ENCODE peak calls at places on chromosomes 11 and 22, in four cellular contexts. S is HepG2, B is K562, K is IMR-90. H is an unnamed sample.

GRCh38 chr11:44133335-44133946 is 38.0 kb downstream of the EXT2 start:
- DNase-seq in S (peak; percentile 17), B (peak; percentile 48), K (peak; percentile 59), H (peak; percentile 23)

GRCh38 chr11:117825538-117826359 is 1.2 kb upstream of the FXYD2 start:
- DNase-seq in S (no peak), B (no peak), K (no peak), H (no peak)

GRCh38 chr22:35476341-35476740 is 64.3 kb upstream of the RASD2 start:
- DNase-seq in S (no peak), B (no peak), K (no peak), H (no peak)

GRCh38 chr22:20001082-20001638 is 15.5 kb downstream of the ARVCF start:
- DNase-seq in S (no peak), B (no peak), K (peak; percentile 43), H (no peak)

GRCh38 chr22:41197808-41198585 is 7.1 kb upstream of the L3MBTL2 start:
- DNase-seq in S (no peak), B (peak; percentile 48), K (no peak), H (no peak)

GRCh38 chr11:129209891-129210830 is 18.0 kb upstream of the ARHGAP32 start:
- DNase-seq in S (no peak), B (no peak), K (no peak), H (no peak)

GRCh38 chr11:67640021-67640757 is 626 bp upstream of the TBX10 start:
- DNase-seq in S (peak; percentile 55), B (peak; percentile 80), K (peak; percentile 33), H (peak; percentile 71)

GRCh38 chr11:134925432-134925831 is 513.4 kb upstream of the B3GAT1 start:
- DNase-seq in S (no peak), B (no peak), K (no peak), H (no peak)

GRCh38 chr22:49197986-49198704 is 629.5 kb downstream of the BRD1 start:
- DNase-seq in S (no peak), B (no peak), K (no peak), H (no peak)

GRCh38 chr11:62273789-62274275 is 3.9 kb downstream of the SCGB2A2 start:
- DNase-seq in S (peak; percentile 60), B (no peak), K (no peak), H (no peak)

GRCh38 chr11:69278091-69278867 is 15.7 kb upstream of the MYEOV start:
- DNase-seq in S (no peak), B (no peak), K (no peak), H (peak; percentile 80)

GRCh38 chr11:7019500-7020182 is 505 bp downstream of the ZNF214 start:
- DNase-seq in S (no peak), B (no peak), K (peak; percentile 20), H (no peak)

GRCh38 chr11:10398525-10398924 is 56.5 kb upstream of the AMPD3 start:
- DNase-seq in S (no peak), B (no peak), K (no peak), H (no peak)

GRCh38 chr11:75663808-75664207 is 5.0 kb downstream of the MAP6 start:
- DNase-seq in S (no peak), B (no peak), K (no peak), H (no peak)

GRCh38 chr11:123683616-123684170 is 29.3 kb upstream of the SCN3B start:
- DNase-seq in S (no peak), B (no peak), K (no peak), H (no peak)

GRCh38 chr11:126485986-126486635 is 130.6 kb downstream of the ST3GAL4 start:
- DNase-seq in S (no peak), B (no peak), K (no peak), H (no peak)

GRCh38 chr11:27216268-27217149 is 146.5 kb downstream of the CCDC34 start:
- DNase-seq in S (no peak), B (no peak), K (peak; percentile 75), H (no peak)

GRCh38 chr11:62560566-62561103 is 13.1 kb downstream of the EEF1G start:
- DNase-seq in S (peak; percentile 91), B (peak; percentile 92), K (peak; percentile 98), H (peak; percentile 95)

GRCh38 chr22:45228401-45228754 is 12.3 kb downstream of the KIAA0930 start:
- DNase-seq in S (no peak), B (no peak), K (no peak), H (no peak)

GRCh38 chr11:102237096-102237735 is 80.1 kb upstream of the BIRC3 start:
- DNase-seq in S (no peak), B (no peak), K (peak; percentile 62), H (no peak)

GRCh38 chr11:69013009-69013951 is at the start of gene MRGPRF:
- DNase-seq in S (no peak), B (no peak), K (peak; percentile 91), H (peak; percentile 40)

GRCh38 chr22:39128508-39128907 is 24.0 kb downstream of the CBX7 start:
- DNase-seq in S (no peak), B (no peak), K (no peak), H (no peak)

GRCh38 chr11:125494987-125495725 is 909 bp downstream of the FEZ1 start:
- DNase-seq in S (no peak), B (no peak), K (peak; percentile 31), H (no peak)

GRCh38 chr11:124868322-124869274 is 3.4 kb downstream of the ROBO3 start:
- DNase-seq in S (no peak), B (no peak), K (no peak), H (no peak)

GRCh38 chr11:30935861-30936260 is 349.7 kb upstream of the MPPED2 start:
- DNase-seq in S (no peak), B (no peak), K (peak; percentile 19), H (no peak)
- TF ChIP-seq MAZ in S (no peak), B (no peak), K (no peak), H (no peak)

GRCh38 chr22:22171357-22172218 is 73.0 kb upstream of the VPREB1 start:
- DNase-seq in S (no peak), B (peak; percentile 61), K (no peak), H (peak; percentile 31)
- TF ChIP-seq MAZ in S (no peak), B (no peak), K (no peak), H (no peak)

GRCh38 chr11:32162906-32163305 is 72.0 kb downstream of the RCN1 start:
- DNase-seq in S (no peak), B (no peak), K (no peak), H (no peak)

GRCh38 chr11:32164836-32165235 is 74.0 kb downstream of the RCN1 start:
- DNase-seq in S (no peak), B (no peak), K (no peak), H (no peak)

DNA sequence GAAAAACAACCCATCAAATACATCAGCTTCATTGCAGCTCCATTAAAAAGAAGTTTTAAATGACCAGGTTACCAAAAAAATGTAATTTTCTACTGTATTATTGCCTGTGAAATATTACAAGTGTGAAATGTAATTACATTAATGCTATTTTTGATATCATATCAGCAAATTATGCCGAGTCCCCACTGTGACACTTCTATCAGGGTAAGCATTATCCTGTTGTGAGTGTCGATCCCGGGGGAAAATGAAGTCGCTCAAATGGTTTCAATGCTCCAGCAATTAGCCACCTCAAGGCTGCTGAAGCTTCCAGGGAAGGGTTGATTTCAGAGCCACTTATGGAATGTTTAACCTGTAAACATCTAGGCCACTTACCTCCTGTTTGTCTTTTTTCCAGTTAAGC is 70.4 kb downstream of the RCN1 start:
- DNase-seq in S (no peak), B (no peak), K (no peak), H (no peak)
- TF ChIP-seq MAZ in S (no peak), B (no peak), K (no peak), H (no peak)

DNA sequence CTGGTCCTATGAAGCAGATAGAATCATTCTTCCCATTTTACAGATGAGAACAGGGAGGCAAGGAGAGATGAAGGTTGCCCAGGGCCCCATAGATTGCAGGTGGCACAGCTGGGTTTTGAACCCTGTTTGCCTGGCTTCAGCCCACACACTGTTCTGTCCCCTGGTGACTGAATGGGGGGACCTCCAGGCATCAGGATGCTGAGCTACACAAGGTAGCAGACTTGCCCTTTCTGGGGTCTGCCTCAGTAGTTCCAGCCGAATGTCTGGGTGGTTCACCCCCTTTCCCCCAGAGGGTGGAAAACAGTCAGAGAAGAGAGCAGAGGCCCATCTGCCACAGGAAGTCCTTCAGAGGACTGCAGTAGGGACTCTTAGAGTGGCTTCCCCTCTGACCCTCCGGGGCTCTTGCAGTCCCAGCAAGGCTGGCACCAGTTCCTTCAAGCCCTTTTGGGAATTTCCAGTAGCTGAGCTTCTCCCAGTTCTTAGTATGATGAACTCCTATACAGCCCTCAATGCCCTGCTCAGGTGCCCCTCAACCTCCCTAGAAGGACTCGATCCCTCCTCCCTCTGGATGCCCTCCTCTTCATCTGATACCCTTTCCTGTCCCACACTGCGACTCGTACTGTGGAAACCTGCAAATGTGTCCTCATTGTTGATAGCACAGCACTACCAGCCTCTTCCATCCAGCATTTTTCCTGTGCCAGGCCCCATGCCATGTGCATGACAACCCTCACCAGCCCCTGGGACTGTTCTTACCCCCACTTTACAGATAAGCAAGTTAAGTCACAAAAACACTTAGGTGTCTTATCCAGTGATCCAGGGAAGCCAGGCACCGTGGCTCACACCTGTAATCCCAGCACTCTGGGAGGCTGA is 82.8 kb downstream of the IGLL1 start:
- DNase-seq in S (no peak), B (no peak), K (no peak), H (no peak)
- TF ChIP-seq MAZ in S (no peak), B (no peak), K (no peak), H (no peak)

GRCh38 chr11:111734383-111735261 is 31.6 kb downstream of the PPP2R1B start:
- DNase-seq in S (no peak), B (no peak), K (no peak), H (no peak)
- TF ChIP-seq MAZ in S (no peak), B (no peak), K (no peak), H (no peak)

GRCh38 chr11:17929171-17929570 is 83.7 kb downstream of the SERGEF start:
- DNase-seq in S (no peak), B (no peak), K (no peak), H (no peak)
- TF ChIP-seq MAZ in S (no peak), B (no peak), K (no peak), H (no peak)